ENCODE peak calls at places on chromosomes 3 and 15, in six cellular contexts. H is naive B cell; F is foreskin fibroblast; P is activated naive CD4-positive, alpha-beta T cell treated with anti-CD3 and anti-CD28 coated beads, Interleukin-2, amount 50 U/mL, for 16 hours; L is esophagus squamous epithelium; T is GM13976. Y is an unnamed sample.

GRCh38 chr3:40396406-40396805 is 9.4 kb downstream of the ENTPD3 start:
- DNase-seq in H (no peak), F (no peak), P (no peak), L (no peak), T (no peak), Y (no peak)

GRCh38 chr3:36992806-36993325 is at the start of gene EPM2AIP1:
- DNase-seq in H (no peak), F (no peak), P (no peak), L (no peak), T (peak; percentile 96), Y (no peak)

GRCh38 chr15:52060511-52060910 is 41.5 kb downstream of the MAPK6 start:
- DNase-seq in H (no peak), F (no peak), P (no peak), L (no peak), T (no peak), Y (no peak)

GRCh38 chr3:193590088-193590856 is 2.7 kb upstream of the OPA1 start:
- DNase-seq in H (no peak), F (no peak), P (no peak), L (no peak), T (no peak), Y (no peak)

GRCh38 chr3:138367912-138368311 is 19.5 kb downstream of the MRAS start:
- DNase-seq in H (no peak), F (peak; percentile 11), P (no peak), L (no peak), T (no peak), Y (no peak)

GRCh38 chr3:137071104-137071503 is 113.3 kb downstream of the IL20RB start:
- DNase-seq in H (no peak), F (no peak), P (no peak), L (no peak), T (no peak), Y (no peak)

GRCh38 chr3:17057316-17057715 is 172.6 kb downstream of the PLCL2 start:
- DNase-seq in H (no peak), F (peak; percentile 48), P (no peak), L (no peak), T (no peak), Y (no peak)

GRCh38 chr15:32818758-32819405 is 101.1 kb downstream of the GREM1 start:
- DNase-seq in H (no peak), F (no peak), P (no peak), L (no peak), T (no peak), Y (no peak)

GRCh38 chr3:12796171-12797123 is at the start of gene CAND2:
- DNase-seq in H (peak; percentile 39), F (peak; percentile 14), P (peak; percentile 58), L (no peak), T (peak; percentile 72), Y (peak; percentile 50)

GRCh38 chr3:126252373-126252772 is 72.0 kb upstream of the ALDH1L1 start:
- DNase-seq in H (no peak), F (no peak), P (no peak), L (no peak), T (no peak), Y (no peak)

GRCh38 chr3:73685061-73685460 is 60.3 kb upstream of the PDZRN3 start:
- DNase-seq in H (no peak), F (no peak), P (no peak), L (no peak), T (no peak), Y (no peak)

GRCh38 chr15:67413770-67414429 is 107.0 kb upstream of the C15orf61 start:
- DNase-seq in H (no peak), F (peak; percentile 64), P (no peak), L (no peak), T (no peak), Y (no peak)

GRCh38 chr3:44074181-44074580 is 167.5 kb upstream of the TOPAZ1 start:
- DNase-seq in H (no peak), F (no peak), P (no peak), L (no peak), T (no peak), Y (no peak)

GRCh38 chr3:157130138-157130880 is 29.6 kb downstream of the CCNL1 start:
- DNase-seq in H (no peak), F (peak; percentile 60), P (peak; percentile 71), L (no peak), T (peak; percentile 48), Y (peak; percentile 25)

Y was measured in GM06990.